ENCODE peak calls at places on chromosomes 6 and 20, in six cellular contexts. E is posterior cingulate gyrus; Y is activated CD8-positive, alpha-beta memory T cell treated with anti-CD3 and anti-CD28 coated beads for 48 hours; I is activated gamma-delta T cell treated with Interleukin-2 at 50 U/mL for 16 hours; L is astrocyte of the spinal cord; N is left lung. H is an unnamed sample.

GRCh38 chr6:26234421-26235239 is 130.4 kb upstream of the BTN3A2 start:
- DNase-seq in E (no peak), Y (peak), I (peak), L (peak), N (peak), H (peak)

GRCh38 chr6:118260833-118261232 is 287.3 kb upstream of the PLN start:
- DNase-seq in E (no peak), Y (no peak), I (no peak), L (no peak), N (no peak), H (peak)

GRCh38 chr20:275791-276190 is 14.8 kb downstream of the C20orf96 start:
- DNase-seq in E (no peak), Y (no peak), I (no peak), L (no peak), N (no peak), H (no peak)

GRCh38 chr6:37807656-37808055 is 11.9 kb upstream of the ZFAND3 start:
- DNase-seq in E (peak), Y (no peak), I (no peak), L (no peak), N (no peak), H (no peak)

GRCh38 chr6:36629792-36630191 is 35.6 kb downstream of the SRSF3 start:
- DNase-seq in E (no peak), Y (no peak), I (no peak), L (no peak), N (no peak), H (no peak)

GRCh38 chr20:48711044-48711428 is 116.8 kb downstream of the PREX1 start:
- DNase-seq in E (no peak), Y (no peak), I (no peak), L (no peak), N (no peak), H (no peak)

GRCh38 chr20:38450412-38450975 is 15.4 kb upstream of the SNHG17 start:
- DNase-seq in E (no peak), Y (no peak), I (no peak), L (peak), N (no peak), H (peak)

GRCh38 chr6:138004423-138005287 is 102.6 kb downstream of the PERP start:
- DNase-seq in E (no peak), Y (no peak), I (no peak), L (peak), N (no peak), H (peak)

GRCh38 chr6:85468326-85468725 is 18.4 kb downstream of the NT5E start:
- DNase-seq in E (no peak), Y (no peak), I (no peak), L (no peak), N (no peak), H (peak)

GRCh38 chr6:18352842-18353241 is 34.3 kb upstream of the RNF144B start:
- DNase-seq in E (no peak), Y (no peak), I (no peak), L (no peak), N (no peak), H (no peak)

GRCh38 chr20:8946036-8946926 is 122.6 kb upstream of the PLCB4 start:
- DNase-seq in E (no peak), Y (no peak), I (no peak), L (no peak), N (no peak), H (peak)

GRCh38 chr6:149854532-149854931 is 9.6 kb downstream of the LRP11 start:
- DNase-seq in E (no peak), Y (no peak), I (no peak), L (peak), N (no peak), H (no peak)

GRCh38 chr6:166476061-166476591 is 93.4 kb upstream of the MPC1 start:
- DNase-seq in E (peak), Y (no peak), I (no peak), L (no peak), N (no peak), H (no peak)

GRCh38 chr6:132490024-132490423 is 22.9 kb downstream of the STX7 start:
- DNase-seq in E (no peak), Y (no peak), I (no peak), L (no peak), N (peak), H (no peak)

GRCh38 chr6:24489881-24490280 is 503 bp upstream of the GPLD1 start:
- DNase-seq in E (no peak), Y (no peak), I (no peak), L (no peak), N (no peak), H (peak)

GRCh38 chr20:44513871-44514270 is 8.0 kb downstream of the SERINC3 start:
- DNase-seq in E (no peak), Y (no peak), I (no peak), L (no peak), N (no peak), H (no peak)

GRCh38 chr20:21114584-21114983 is 8.4 kb upstream of the LINC00237 start:
- DNase-seq in E (no peak), Y (no peak), I (no peak), L (no peak), N (no peak), H (no peak)

GRCh38 chr6:124684621-124685020 is 277.6 kb upstream of the RNF217 start:
- DNase-seq in E (no peak), Y (no peak), I (no peak), L (no peak), N (no peak), H (no peak)

GRCh38 chr20:34638532-34638931 is 38.4 kb downstream of the PIGU start:
- DNase-seq in E (no peak), Y (no peak), I (no peak), L (no peak), N (no peak), H (no peak)

GRCh38 chr20:43953919-43954617 is 39.4 kb downstream of the TOX2 start:
- DNase-seq in E (no peak), Y (no peak), I (no peak), L (peak), N (no peak), H (no peak)

GRCh38 chr20:60326821-60327220 is 368.6 kb downstream of the CDH26 start:
- DNase-seq in E (no peak), Y (no peak), I (no peak), L (no peak), N (no peak), H (no peak)

GRCh38 chr6:105991561-105992314 is 94.4 kb upstream of the PRDM1 start:
- DNase-seq in E (no peak), Y (no peak), I (peak), L (no peak), N (no peak), H (no peak)

GRCh38 chr6:142377112-142377848 is 75.5 kb downstream of the ADGRG6 start:
- DNase-seq in E (no peak), Y (no peak), I (no peak), L (no peak), N (no peak), H (peak)

GRCh38 chr6:87698618-87699017 is 3.4 kb downstream of the AKIRIN2 start:
- DNase-seq in E (no peak), Y (no peak), I (no peak), L (peak), N (no peak), H (peak)

GRCh38 chr6:155366325-155366724 is 52.0 kb upstream of the TFB1M start:
- DNase-seq in E (no peak), Y (no peak), I (no peak), L (no peak), N (no peak), H (no peak)

GRCh38 chr6:87029711-87030314 is 65.1 kb downstream of the CGA start:
- DNase-seq in E (no peak), Y (no peak), I (no peak), L (peak), N (no peak), H (peak)

GRCh38 chr20:61808497-61808896 is 257.2 kb downstream of the TAF4 start:
- DNase-seq in E (no peak), Y (no peak), I (no peak), L (no peak), N (no peak), H (no peak)

GRCh38 chr20:17634666-17635319 is 47.2 kb downstream of the RRBP1 start:
- DNase-seq in E (no peak), Y (no peak), I (no peak), L (no peak), N (no peak), H (no peak)

GRCh38 chr6:73640179-73640750 is 13.5 kb downstream of the SLC17A5 start:
- DNase-seq in E (no peak), Y (no peak), I (no peak), L (no peak), N (no peak), H (no peak)

GRCh38 chr20:57433658-57434389 is 42.6 kb downstream of the RBM38 start:
- DNase-seq in E (no peak), Y (no peak), I (peak), L (no peak), N (no peak), H (no peak)

GRCh38 chr6:54874349-54875048 is 27.9 kb downstream of the FAM83B start:
- DNase-seq in E (no peak), Y (no peak), I (no peak), L (no peak), N (no peak), H (no peak)

GRCh38 chr6:100465701-100466409 is 1.1 kb upstream of the SIM1 start:
- DNase-seq in E (no peak), Y (no peak), I (no peak), L (peak), N (no peak), H (no peak)

GRCh38 chr20:35394271-35394670 is 17.5 kb downstream of the UQCC1 start:
- DNase-seq in E (no peak), Y (no peak), I (no peak), L (no peak), N (no peak), H (no peak)

GRCh38 chr6:113457156-113457555 is 400.0 kb upstream of the MARCKS start:
- DNase-seq in E (no peak), Y (no peak), I (no peak), L (peak), N (no peak), H (peak)